ENCODE peak calls at places on chromosome 10, in five cellular contexts. D is Panc1, P is sigmoid colon, R is transverse colon, G is stomach. J is an unnamed sample.

GRCh38 chr10:9547921-9548904 is 1469.5 kb upstream of the CELF2 start:
- DNase-seq in G (no peak), P (no peak), R (no peak), D (no peak), J (no peak)

GRCh38 chr10:97048649-97049427 is 136.9 kb downstream of the SLIT1 start:
- DNase-seq in R (no peak), D (no peak), P (no peak), G (no peak), J (no peak)

GRCh38 chr10:91879514-91880170 is 29.6 kb downstream of the FGFBP3 start:
- DNase-seq in R (no peak), P (no peak), G (no peak), D (no peak), J (no peak)

GRCh38 chr10:60148266-60148840 is 241.3 kb downstream of the ANK3 start:
- DNase-seq in D (no peak), G (no peak), R (peak), P (no peak), J (no peak)

GRCh38 chr10:91424016-91424415 is 13.9 kb downstream of the HECTD2 start:
- DNase-seq in G (no peak), P (no peak), R (no peak), D (no peak), J (no peak)

GRCh38 chr10:11358046-11358445 is 253.4 kb downstream of the USP6NL start:
- DNase-seq in G (no peak), R (no peak), P (no peak), D (no peak), J (no peak)

GRCh38 chr10:24642921-24643678 is 80.6 kb downstream of the ARHGAP21 start:
- DNase-seq in G (no peak), P (no peak), R (no peak), D (peak), J (no peak)

GRCh38 chr10:79376751-79377556 is 29.7 kb downstream of the PPIF start:
- DNase-seq in G (no peak), R (no peak), P (peak), D (no peak), J (no peak)

GRCh38 chr10:91088300-91089140 is 131.9 kb upstream of the PCGF5 start:
- DNase-seq in R (no peak), P (no peak), D (no peak), G (no peak), J (peak)

GRCh38 chr10:80136134-80136571 is 3.6 kb downstream of the PLAC9 start:
- DNase-seq in P (peak), D (no peak), G (peak), R (no peak), J (no peak)

GRCh38 chr10:110613341-110613995 is 30.7 kb upstream of the RBM20 start:
- DNase-seq in D (no peak), G (no peak), R (no peak), P (no peak), J (no peak)

GRCh38 chr10:99339077-99339476 is 9.9 kb downstream of the CNNM1 start:
- DNase-seq in G (no peak), R (no peak), D (no peak), P (no peak), J (no peak)

GRCh38 chr10:22381262-22381661 is 36.0 kb downstream of the SPAG6 start:
- DNase-seq in D (no peak), G (no peak), P (no peak), R (no peak), J (no peak)

GRCh38 chr10:127196227-127196954 is at the start of gene INSYN2A:
- DNase-seq in P (no peak), R (peak), D (no peak), G (no peak), J (no peak)

GRCh38 chr10:78700413-78700812 is 368.4 kb upstream of the ZMIZ1 start:
- DNase-seq in R (peak), P (no peak), D (no peak), G (peak), J (no peak)

GRCh38 chr10:58013406-58013805 is 254.3 kb downstream of the IPMK start:
- DNase-seq in G (no peak), D (no peak), P (no peak), R (no peak), J (no peak)

GRCh38 chr10:20993387-20994170 is 96.5 kb upstream of the NEBL start:
- DNase-seq in P (no peak), D (no peak), G (no peak), R (no peak), J (no peak)
- TF ChIP-seq POLR2AphosphoS5 in P (no peak), D (no peak), G (no peak), R (no peak), J (no peak)

DNA sequence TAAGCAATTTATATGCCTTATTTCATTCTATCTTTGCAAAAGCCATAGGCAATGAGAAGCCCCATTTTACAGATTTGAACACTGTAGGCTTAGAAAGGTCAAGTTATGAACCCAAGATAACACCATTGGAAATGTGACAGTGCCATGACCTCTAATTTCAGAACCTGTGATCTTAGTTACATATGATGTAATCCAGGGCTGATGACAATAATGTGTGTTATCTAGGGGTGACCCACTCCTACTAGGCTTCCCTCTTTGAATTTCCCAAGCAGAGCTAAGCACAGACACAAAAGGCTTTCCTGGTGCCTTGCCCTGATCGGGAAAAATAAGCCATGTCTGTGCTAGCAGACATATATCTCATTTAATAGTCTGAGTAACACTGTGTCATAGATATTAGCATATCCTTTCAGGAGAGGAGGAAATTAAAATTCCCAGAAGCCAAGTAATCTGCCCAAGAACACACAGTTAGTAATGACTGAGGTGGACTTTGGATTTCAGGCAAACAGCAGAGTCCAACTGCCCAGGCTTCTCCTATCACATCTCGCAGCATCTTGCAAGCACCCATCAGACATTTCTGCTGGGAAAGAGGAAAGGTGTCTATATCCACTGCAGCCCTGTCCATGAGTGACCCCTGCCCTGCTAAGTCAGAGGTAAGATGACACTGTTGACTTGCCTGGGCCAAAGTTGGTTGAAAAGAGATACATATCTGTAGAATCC is 2.8 kb upstream of the TECTB start:
- DNase-seq in G (no peak), P (no peak), R (no peak), D (no peak), J (no peak)
- H3K27ac ChIP-seq in G (peak), P (no peak), R (no peak), D (no peak), J (no peak)

GRCh38 chr10:29947701-29948060 is 111.7 kb downstream of the JCAD start:
- DNase-seq in R (no peak), G (no peak), D (no peak), P (no peak), J (no peak)
- TF ChIP-seq CTCF in R (no peak), G (no peak), D (no peak), P (no peak), J (peak)

GRCh38 chr10:119370972-119371703 is 163.8 kb downstream of the GRK5 start:
- DNase-seq in D (no peak), R (no peak), G (no peak), P (peak), J (no peak)
- TF ChIP-seq POLR2AphosphoS5 in D (no peak), R (no peak), G (peak), P (no peak), J (no peak)

GRCh38 chr10:121461307-121461706 is 136.9 kb downstream of the FGFR2 start:
- DNase-seq in G (no peak), D (no peak), P (no peak), R (no peak), J (no peak)
- H3K27ac ChIP-seq in G (no peak), D (no peak), P (peak), R (peak), J (peak)

GRCh38 chr10:30387646-30388243 is 38.7 kb upstream of the MTPAP start:
- DNase-seq in D (no peak), R (no peak), P (no peak), G (no peak), J (no peak)
- TF ChIP-seq CTCF in D (peak), R (no peak), P (no peak), G (no peak), J (no peak)

GRCh38 chr10:70477661-70478162 is 855 bp upstream of the PALD1 start:
- DNase-seq in R (peak), P (no peak), G (no peak), D (no peak), J (no peak)

GRCh38 chr10:70479161-70479531 is 579 bp downstream of the PALD1 start:
- DNase-seq in P (no peak), R (no peak), D (no peak), G (no peak), J (no peak)

GRCh38 chr10:70479626-70480253 is 1.2 kb downstream of the PALD1 start:
- DNase-seq in D (no peak), P (no peak), R (peak), G (no peak), J (no peak)

GRCh38 chr10:70480254-70480861 is 1.8 kb downstream of the PALD1 start:
- DNase-seq in P (no peak), D (no peak), R (peak), G (no peak), J (no peak)

DNA sequence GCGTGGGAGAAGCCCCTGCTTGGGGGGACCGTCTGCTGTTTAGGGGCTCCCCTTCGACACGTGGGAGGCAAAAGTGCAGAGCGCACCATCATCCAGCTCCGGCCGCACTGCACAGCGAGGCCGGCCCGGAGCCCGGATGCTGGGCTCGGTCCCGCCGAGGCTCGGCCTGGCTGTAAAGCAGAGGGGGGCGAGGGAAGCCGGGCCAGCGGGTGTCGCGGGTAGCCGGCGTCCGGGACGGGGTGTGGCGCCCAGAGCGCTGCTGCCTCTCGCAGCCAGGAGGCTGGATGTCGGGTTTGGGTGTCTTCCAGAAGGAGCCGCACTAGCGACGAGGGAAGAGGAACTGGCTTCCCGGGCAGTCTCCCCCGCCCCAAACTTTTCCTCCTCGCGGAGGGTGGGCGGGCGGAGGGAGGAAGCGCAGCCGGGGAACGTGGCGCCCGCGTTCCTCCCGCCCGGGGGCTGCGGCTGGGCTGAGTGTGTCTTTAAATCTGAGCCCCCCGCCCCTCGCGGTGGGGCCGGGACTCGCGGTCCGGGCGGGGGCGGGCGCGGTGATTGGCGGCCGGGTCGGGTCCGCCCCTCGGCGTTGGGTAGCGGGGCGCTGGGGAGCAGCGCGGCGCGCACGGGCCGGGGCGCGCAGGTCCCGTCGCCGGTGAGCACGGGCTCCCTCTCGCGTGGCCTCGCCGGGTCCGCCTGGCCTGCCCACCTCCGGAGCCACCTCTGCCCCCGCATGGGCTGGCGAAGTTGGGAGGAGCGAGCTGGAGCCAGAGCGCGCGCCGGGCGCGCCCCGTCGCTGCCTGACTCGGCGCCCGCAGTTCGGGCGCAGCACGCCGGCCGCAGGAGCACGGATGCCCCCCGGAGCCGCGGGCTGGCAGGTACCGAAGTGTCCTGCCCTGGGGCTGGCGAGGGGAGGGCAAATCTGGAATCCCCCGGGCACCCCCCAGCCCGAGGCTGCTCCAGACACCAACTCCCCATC is at the start of gene PALD1:
- DNase-seq in P (peak), D (no peak), G (peak), R (peak), J (no peak)
- TF ChIP-seq POLR2AphosphoS5 in P (peak), D (no peak), G (peak), R (no peak), J (peak)

GRCh38 chr10:73898730-73899400 is 12.1 kb upstream of the PLAU start:
- DNase-seq in D (no peak), R (no peak), P (no peak), G (no peak), J (no peak)
- H3K27ac ChIP-seq in D (peak), R (no peak), P (no peak), G (no peak), J (no peak)

DNA sequence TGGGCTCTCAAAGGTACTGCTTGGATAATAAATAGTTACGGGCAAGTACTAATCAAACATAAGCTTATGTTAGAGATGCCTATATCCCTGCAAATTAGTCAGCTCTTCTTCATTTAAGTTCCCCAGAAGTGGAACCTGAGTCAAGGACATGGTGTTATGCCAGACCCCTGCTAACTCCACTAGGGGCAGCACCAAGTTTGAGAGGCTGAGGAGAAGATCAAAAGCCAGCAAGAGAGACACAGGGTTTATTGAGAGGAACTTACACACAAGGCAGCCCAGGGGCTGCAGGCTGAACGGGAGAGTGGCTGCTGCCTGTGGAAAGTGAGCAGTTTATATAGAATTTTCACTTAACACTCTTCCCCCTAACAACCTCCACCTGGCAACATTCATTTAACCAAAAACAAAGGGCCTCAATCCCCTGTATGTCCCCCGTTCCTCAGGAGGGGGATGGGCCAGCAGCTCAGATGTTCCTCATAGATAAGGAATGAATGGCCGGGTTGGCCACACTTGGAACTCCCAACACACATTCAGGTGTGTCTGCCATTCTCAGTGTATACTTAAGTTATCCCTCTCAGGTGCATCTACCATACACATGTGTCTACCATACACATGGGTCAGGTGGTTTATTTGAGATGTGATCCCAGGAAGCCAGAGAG is 62.6 kb upstream of the GHITM start:
- DNase-seq in D (no peak), G (no peak), P (no peak), R (no peak), J (peak)
- TF ChIP-seq CTCF in D (peak), G (no peak), P (peak), R (peak), J (no peak)